ENCODE peak calls at places on chromosomes 12 and 14, in five cellular contexts. T is effector memory CD4-positive, alpha-beta T cell; S is transverse colon; Q is dorsolateral prefrontal cortex; V is left ventricle myocardium inferior. L is an unnamed sample.
A peak's percentile ranks its signal among the peaks of the same experiment; 100 is the strongest.

GRCh38 chr14:72666610-72667009 is 227.3 kb downstream of the DPF3 start:
- DNase-seq in T (no peak), S (no peak), Q (no peak), V (no peak), L (no peak)

GRCh38 chr14:34214961-34215360 is 247.1 kb downstream of the SPTSSA start:
- DNase-seq in T (no peak), S (no peak), Q (no peak), V (no peak), L (no peak)

GRCh38 chr14:24662753-24663152 is 28.8 kb upstream of the GZMB start:
- DNase-seq in T (no peak), S (no peak), Q (no peak), V (no peak), L (no peak)

GRCh38 chr12:120286768-120287490 is 4.8 kb downstream of the RNU4-2 start:
- DNase-seq in T (no peak), S (no peak), Q (no peak), V (no peak), L (no peak)

GRCh38 chr12:1913377-1914115 is 4.9 kb downstream of the CACNA2D4 start:
- DNase-seq in T (no peak), S (no peak), Q (no peak), V (no peak), L (no peak)

GRCh38 chr14:50095895-50096294 is 20.5 kb downstream of the VCPKMT start:
- DNase-seq in T (no peak), S (no peak), Q (no peak), V (no peak), L (no peak)

GRCh38 chr14:100868621-100869370 is 34.7 kb downstream of the RTL1 start:
- DNase-seq in T (no peak), S (no peak), Q (no peak), V (peak; percentile 8), L (no peak)

GRCh38 chr12:67430708-67431335 is 161.7 kb downstream of the CAND1 start:
- DNase-seq in T (no peak), S (no peak), Q (no peak), V (peak; percentile 74), L (no peak)

GRCh38 chr14:76541594-76542219 is 165.8 kb downstream of the ESRRB start:
- DNase-seq in T (no peak), S (no peak), Q (no peak), V (no peak), L (no peak)

GRCh38 chr14:103862393-103862782 is 15.0 kb upstream of the PPP1R13B start:
- DNase-seq in T (no peak), S (no peak), Q (no peak), V (no peak), L (no peak)

GRCh38 chr14:90678420-90678819 is 137.8 kb downstream of the TTC7B start:
- DNase-seq in T (no peak), S (no peak), Q (no peak), V (no peak), L (no peak)

GRCh38 chr12:110600254-110600653 is 13.7 kb upstream of the TCTN1 start:
- DNase-seq in T (no peak), S (no peak), Q (no peak), V (no peak), L (no peak)

GRCh38 chr12:115000038-115000437 is 316.1 kb upstream of the TBX3 start:
- DNase-seq in T (no peak), S (no peak), Q (no peak), V (no peak), L (no peak)

GRCh38 chr12:22518067-22518719 is 26.1 kb downstream of the C2CD5 start:
- DNase-seq in T (no peak), S (no peak), Q (no peak), V (peak; percentile 23), L (no peak)

GRCh38 chr14:83548061-83548839 is 1981.7 kb upstream of the FLRT2 start:
- DNase-seq in T (no peak), S (no peak), Q (no peak), V (no peak), L (no peak)

GRCh38 chr12:6567112-6567680 is 895 bp downstream of the NOP2 start:
- DNase-seq in T (no peak), S (no peak), Q (no peak), V (no peak), L (no peak)

GRCh38 chr12:16605666-16606116 is 271 bp downstream of the LMO3 start:
- DNase-seq in T (no peak), S (no peak), Q (no peak), V (no peak), L (no peak)

GRCh38 chr14:80764496-80764895 is 177.0 kb downstream of the CEP128 start:
- DNase-seq in T (no peak), S (no peak), Q (no peak), V (no peak), L (no peak)

GRCh38 chr12:15629108-15629507 is 160.1 kb downstream of the EPS8 start:
- DNase-seq in T (no peak), S (peak; percentile 64), Q (no peak), V (peak; percentile 36), L (no peak)

GRCh38 chr12:13000616-13000934 is 510 bp upstream of the HEBP1 start:
- DNase-seq in T (no peak), S (no peak), Q (no peak), V (no peak), L (no peak)

GRCh38 chr14:102498005-102498677 is 11.4 kb downstream of the ANKRD9 start:
- DNase-seq in T (no peak), S (peak; percentile 60), Q (no peak), V (no peak), L (no peak)

GRCh38 chr12:131100031-131100674 is 146.4 kb downstream of the ADGRD1 start:
- DNase-seq in T (no peak), S (no peak), Q (no peak), V (no peak), L (no peak)

GRCh38 chr12:68557011-68557715 is 53.5 kb upstream of the RAP1B start:
- DNase-seq in T (no peak), S (no peak), Q (no peak), V (no peak), L (no peak)

DNA sequence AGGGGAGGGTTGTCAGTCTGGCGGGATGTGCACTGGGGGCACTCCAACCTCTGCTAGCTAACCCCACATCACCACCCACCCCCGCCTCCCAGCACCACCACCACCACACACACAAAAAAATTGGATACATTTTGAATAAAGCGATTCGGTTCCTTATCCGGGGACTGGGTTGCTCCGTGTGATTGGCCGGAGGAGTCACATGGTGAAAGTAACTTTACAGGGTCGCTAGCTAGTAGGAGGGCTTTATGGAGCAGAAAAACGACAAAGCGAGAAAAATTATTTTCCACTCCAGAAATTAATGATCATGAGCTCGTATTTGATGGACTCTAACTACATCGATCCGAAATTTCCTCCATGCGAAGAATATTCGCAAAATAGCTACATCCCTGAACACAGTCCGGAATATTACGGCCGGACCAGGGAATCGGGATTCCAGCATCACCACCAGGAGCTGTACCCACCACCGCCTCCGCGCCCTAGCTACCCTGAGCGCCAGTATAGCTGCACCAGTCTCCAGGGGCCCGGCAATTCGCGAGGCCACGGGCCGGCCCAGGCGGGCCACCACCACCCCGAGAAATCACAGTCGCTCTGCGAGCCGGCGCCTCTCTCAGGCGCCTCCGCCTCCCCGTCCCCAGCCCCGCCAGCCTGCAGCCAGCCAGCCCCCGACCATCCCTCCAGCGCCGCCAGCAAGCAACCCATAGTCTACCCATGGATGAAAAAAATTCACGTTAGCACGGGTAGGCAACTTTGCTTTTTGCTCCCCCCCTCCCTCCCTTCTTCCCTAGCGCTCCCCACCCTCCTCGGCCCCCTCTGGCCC is at the start of gene HOXC4:
- DNase-seq in T (no peak), S (peak; percentile 21), Q (no peak), V (no peak), L (no peak)
- H3K27ac ChIP-seq in T (no peak within 1 kb of the TSS), S (peak within 1 kb of the TSS; percentile 57), Q (no peak within 1 kb of the TSS), V (peak within 1 kb of the TSS; percentile 23), L (peak within 1 kb of the TSS; percentile 64)

DNA sequence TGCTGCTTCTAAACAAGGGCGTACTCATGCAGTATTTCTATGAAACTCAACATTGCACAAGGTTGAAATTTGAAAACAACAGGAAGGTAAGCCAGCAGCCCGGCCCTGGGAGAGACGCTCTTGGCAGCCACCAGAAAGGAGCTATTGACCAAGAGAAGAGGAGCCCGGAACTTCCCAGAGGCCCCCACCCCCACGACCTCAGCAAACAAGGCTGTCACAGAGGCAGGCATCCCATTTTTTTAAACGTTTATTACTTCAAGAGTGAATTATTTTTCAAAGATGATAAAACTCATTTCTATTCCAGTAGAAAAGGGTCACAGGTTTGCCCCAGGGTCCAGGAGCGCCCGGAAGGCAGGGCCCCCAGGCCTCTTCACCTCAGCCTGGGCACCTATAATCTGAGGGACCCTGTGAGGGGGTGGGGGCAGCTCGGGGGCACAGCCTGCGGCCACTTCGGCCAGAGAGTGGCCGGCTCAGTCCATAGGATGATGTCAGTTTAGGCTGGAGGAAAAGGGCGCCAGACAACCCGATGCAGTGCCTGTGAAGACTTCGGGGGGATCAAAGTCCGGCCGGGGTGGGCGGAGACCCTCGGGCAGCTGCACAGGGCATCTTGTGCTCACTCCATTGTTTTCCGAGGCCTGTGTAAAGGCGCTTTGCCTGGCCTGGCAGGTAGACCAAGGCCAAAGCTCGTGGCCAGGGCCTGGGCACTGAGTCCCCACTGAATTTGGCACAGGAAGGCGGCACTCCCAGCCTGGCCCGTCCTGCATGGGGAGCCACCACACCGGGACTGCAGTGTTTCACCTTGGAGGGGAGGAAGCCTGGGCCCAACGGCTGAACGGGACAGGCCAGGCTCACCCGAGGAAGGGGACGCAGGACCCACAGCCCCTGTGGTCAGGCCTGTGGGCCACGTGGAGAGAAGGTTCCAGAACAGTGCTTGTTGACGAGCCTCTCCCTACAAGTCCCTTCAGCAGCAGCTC is 86.0 kb downstream of the SCARB1 start:
- DNase-seq in T (no peak), S (no peak), Q (no peak), V (no peak), L (no peak)
- H3K27ac ChIP-seq in T (no peak overlapping the region), S (no peak overlapping the region), Q (no peak overlapping the region), V (no peak overlapping the region), L (no peak overlapping the region)

DNA sequence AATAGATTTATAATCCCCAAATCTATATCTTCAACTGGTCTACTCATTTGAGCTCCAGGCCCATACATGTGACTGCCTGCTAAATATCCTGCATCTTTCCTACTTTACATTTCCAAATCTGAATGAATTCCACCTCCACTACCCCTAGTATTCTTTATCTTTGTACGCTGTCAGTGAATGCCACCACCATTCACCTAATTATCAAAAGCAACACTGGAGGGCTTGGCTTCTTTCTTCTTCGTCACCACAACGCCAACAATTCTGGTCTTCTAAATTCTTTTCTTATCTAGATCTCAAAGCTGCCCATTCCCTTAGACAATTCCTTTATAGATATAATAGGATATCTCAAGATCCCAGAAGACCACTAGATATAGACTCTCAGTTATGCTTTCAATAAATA is 47.1 kb upstream of the ADAMTS20 start:
- DNase-seq in T (no peak), S (no peak), Q (no peak), V (no peak), L (no peak)
- H3K27ac ChIP-seq in T (no peak overlapping the region), S (no peak overlapping the region), Q (no peak overlapping the region), V (no peak overlapping the region), L (no peak overlapping the region)

DNA sequence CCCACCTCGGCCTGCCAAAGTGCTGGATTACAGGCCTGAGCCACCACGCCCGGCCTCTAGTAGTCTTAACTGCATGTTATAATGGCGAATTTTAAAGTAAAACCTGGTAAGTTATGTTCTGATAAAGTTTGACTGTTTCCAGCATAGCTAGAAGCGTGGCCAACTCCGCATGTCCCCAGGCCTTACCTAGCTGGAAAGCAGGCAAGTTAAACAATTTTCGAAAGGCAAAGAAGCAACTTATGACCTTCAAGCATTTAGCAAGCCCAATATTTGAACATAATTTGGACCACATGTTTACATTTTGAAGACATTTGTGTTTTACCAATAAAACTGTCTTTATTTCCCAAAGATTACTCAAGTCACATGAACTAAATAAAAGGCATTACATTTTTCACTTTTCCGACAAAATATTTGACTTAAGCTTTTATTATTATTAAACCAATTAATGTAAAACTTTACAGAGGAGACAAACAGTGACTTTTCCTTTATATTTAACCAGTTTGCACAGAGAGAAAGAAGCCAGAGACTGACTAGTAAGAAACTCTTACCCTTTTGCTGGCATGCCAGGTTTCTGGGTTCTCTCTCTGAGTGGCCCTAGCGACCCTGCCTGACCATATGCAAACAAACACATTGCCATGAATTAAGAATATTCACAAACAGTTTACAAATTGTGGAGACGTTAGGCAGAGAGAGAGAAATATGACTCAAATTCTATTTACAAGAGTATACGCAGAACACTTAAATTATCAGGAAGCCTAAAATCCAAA is 106.3 kb downstream of the RIN3 start:
- DNase-seq in T (no peak), S (no peak), Q (no peak), V (no peak), L (no peak)
- H3K27ac ChIP-seq in T (no peak overlapping the region), S (peak overlapping the region; percentile 45), Q (no peak overlapping the region), V (no peak overlapping the region), L (no peak overlapping the region)